ENCODE peak calls at places on chromosomes 11 and 22, in nine cellular contexts. One of them, this sample, is unnamed.

GRCh38 chr22:22802346-22802970 is 85.2 kb upstream of the IGLL5 start:
- DNase-seq in GM10248: peak
- DNase-seq in effector memory CD8-positive, alpha-beta T cell: peak
- DNase-seq in mesendoderm: peak
- DNase-seq in stimulated activated CD4-positive, alpha-beta T cell treated with anti-CD3 and anti-CD28 coated beads, Interleukin-12 subunit alpha, Interleukin-12 subunit beta, amount 100 ng/mL, for 4 hours: no peak
- DNase-seq in activated naive CD8-positive, alpha-beta T cell treated with anti-CD3 and anti-CD28 coated beads, Interleukin-2, amount 50 U/mL, for 24 hours: peak
- DNase-seq in cardiac muscle cell: peak
- DNase-seq in germinal center: peak
- DNase-seq in activated CD4-positive, alpha-beta T cell treated with anti-CD3 and anti-CD28 coated beads, Interleukin-2, amount 50 U/mL, for 1 hour: no peak
- DNase-seq in this sample: no peak

GRCh38 chr11:102798012-102798746 is at the start of gene MMP1:
- DNase-seq in activated naive CD8-positive, alpha-beta T cell treated with anti-CD3 and anti-CD28 coated beads, Interleukin-2, amount 50 U/mL, for 24 hours: no peak
- DNase-seq in germinal center: no peak
- DNase-seq in cardiac muscle cell: peak
- DNase-seq in mesendoderm: no peak
- DNase-seq in GM10248: no peak
- DNase-seq in stimulated activated CD4-positive, alpha-beta T cell treated with anti-CD3 and anti-CD28 coated beads, Interleukin-12 subunit alpha, Interleukin-12 subunit beta, amount 100 ng/mL, for 4 hours: no peak
- DNase-seq in effector memory CD8-positive, alpha-beta T cell: no peak
- DNase-seq in activated CD4-positive, alpha-beta T cell treated with anti-CD3 and anti-CD28 coated beads, Interleukin-2, amount 50 U/mL, for 1 hour: no peak
- DNase-seq in this sample: no peak

GRCh38 chr11:2210366-2211112 is 38.9 kb upstream of the TH start:
- DNase-seq in stimulated activated CD4-positive, alpha-beta T cell treated with anti-CD3 and anti-CD28 coated beads, Interleukin-12 subunit alpha, Interleukin-12 subunit beta, amount 100 ng/mL, for 4 hours: no peak
- DNase-seq in mesendoderm: no peak
- DNase-seq in effector memory CD8-positive, alpha-beta T cell: no peak
- DNase-seq in activated naive CD8-positive, alpha-beta T cell treated with anti-CD3 and anti-CD28 coated beads, Interleukin-2, amount 50 U/mL, for 24 hours: peak
- DNase-seq in GM10248: no peak
- DNase-seq in germinal center: no peak
- DNase-seq in cardiac muscle cell: no peak
- DNase-seq in activated CD4-positive, alpha-beta T cell treated with anti-CD3 and anti-CD28 coated beads, Interleukin-2, amount 50 U/mL, for 1 hour: no peak
- DNase-seq in this sample: peak

GRCh38 chr11:117579148-117579547 is 217.9 kb downstream of the DSCAML1 start:
- DNase-seq in GM10248: no peak
- DNase-seq in mesendoderm: no peak
- DNase-seq in activated naive CD8-positive, alpha-beta T cell treated with anti-CD3 and anti-CD28 coated beads, Interleukin-2, amount 50 U/mL, for 24 hours: no peak
- DNase-seq in effector memory CD8-positive, alpha-beta T cell: no peak
- DNase-seq in stimulated activated CD4-positive, alpha-beta T cell treated with anti-CD3 and anti-CD28 coated beads, Interleukin-12 subunit alpha, Interleukin-12 subunit beta, amount 100 ng/mL, for 4 hours: no peak
- DNase-seq in activated CD4-positive, alpha-beta T cell treated with anti-CD3 and anti-CD28 coated beads, Interleukin-2, amount 50 U/mL, for 1 hour: no peak
- DNase-seq in germinal center: no peak
- DNase-seq in cardiac muscle cell: no peak
- DNase-seq in this sample: no peak

GRCh38 chr11:128715691-128716153 is 21.9 kb downstream of the FLI1 start:
- DNase-seq in activated CD4-positive, alpha-beta T cell treated with anti-CD3 and anti-CD28 coated beads, Interleukin-2, amount 50 U/mL, for 1 hour: no peak
- DNase-seq in stimulated activated CD4-positive, alpha-beta T cell treated with anti-CD3 and anti-CD28 coated beads, Interleukin-12 subunit alpha, Interleukin-12 subunit beta, amount 100 ng/mL, for 4 hours: no peak
- DNase-seq in mesendoderm: peak
- DNase-seq in germinal center: no peak
- DNase-seq in cardiac muscle cell: peak
- DNase-seq in activated naive CD8-positive, alpha-beta T cell treated with anti-CD3 and anti-CD28 coated beads, Interleukin-2, amount 50 U/mL, for 24 hours: no peak
- DNase-seq in effector memory CD8-positive, alpha-beta T cell: no peak
- DNase-seq in GM10248: no peak
- DNase-seq in this sample: no peak

GRCh38 chr11:3971756-3972404 is 116.4 kb downstream of the STIM1 start:
- DNase-seq in activated naive CD8-positive, alpha-beta T cell treated with anti-CD3 and anti-CD28 coated beads, Interleukin-2, amount 50 U/mL, for 24 hours: no peak
- DNase-seq in mesendoderm: no peak
- DNase-seq in germinal center: no peak
- DNase-seq in activated CD4-positive, alpha-beta T cell treated with anti-CD3 and anti-CD28 coated beads, Interleukin-2, amount 50 U/mL, for 1 hour: no peak
- DNase-seq in cardiac muscle cell: peak
- DNase-seq in GM10248: no peak
- DNase-seq in effector memory CD8-positive, alpha-beta T cell: no peak
- DNase-seq in stimulated activated CD4-positive, alpha-beta T cell treated with anti-CD3 and anti-CD28 coated beads, Interleukin-12 subunit alpha, Interleukin-12 subunit beta, amount 100 ng/mL, for 4 hours: no peak
- DNase-seq in this sample: no peak

GRCh38 chr11:75474878-75475766 is 42.1 kb upstream of the KLHL35 start:
- DNase-seq in mesendoderm: peak
- DNase-seq in effector memory CD8-positive, alpha-beta T cell: peak
- DNase-seq in stimulated activated CD4-positive, alpha-beta T cell treated with anti-CD3 and anti-CD28 coated beads, Interleukin-12 subunit alpha, Interleukin-12 subunit beta, amount 100 ng/mL, for 4 hours: peak
- DNase-seq in activated CD4-positive, alpha-beta T cell treated with anti-CD3 and anti-CD28 coated beads, Interleukin-2, amount 50 U/mL, for 1 hour: peak
- DNase-seq in cardiac muscle cell: peak
- DNase-seq in GM10248: peak
- DNase-seq in activated naive CD8-positive, alpha-beta T cell treated with anti-CD3 and anti-CD28 coated beads, Interleukin-2, amount 50 U/mL, for 24 hours: peak
- DNase-seq in germinal center: peak
- DNase-seq in this sample: peak

GRCh38 chr11:64745219-64745522 is 1.2 kb upstream of the RASGRP2 start:
- DNase-seq in GM10248: peak
- DNase-seq in activated CD4-positive, alpha-beta T cell treated with anti-CD3 and anti-CD28 coated beads, Interleukin-2, amount 50 U/mL, for 1 hour: peak
- DNase-seq in germinal center: peak
- DNase-seq in activated naive CD8-positive, alpha-beta T cell treated with anti-CD3 and anti-CD28 coated beads, Interleukin-2, amount 50 U/mL, for 24 hours: peak
- DNase-seq in stimulated activated CD4-positive, alpha-beta T cell treated with anti-CD3 and anti-CD28 coated beads, Interleukin-12 subunit alpha, Interleukin-12 subunit beta, amount 100 ng/mL, for 4 hours: no peak
- DNase-seq in mesendoderm: no peak
- DNase-seq in effector memory CD8-positive, alpha-beta T cell: peak
- DNase-seq in cardiac muscle cell: no peak
- DNase-seq in this sample: peak

GRCh38 chr11:107017433-107018227 is 646 bp downstream of the GUCY1A2 start:
- DNase-seq in germinal center: peak
- DNase-seq in cardiac muscle cell: peak
- DNase-seq in GM10248: peak
- DNase-seq in stimulated activated CD4-positive, alpha-beta T cell treated with anti-CD3 and anti-CD28 coated beads, Interleukin-12 subunit alpha, Interleukin-12 subunit beta, amount 100 ng/mL, for 4 hours: no peak
- DNase-seq in mesendoderm: peak
- DNase-seq in effector memory CD8-positive, alpha-beta T cell: no peak
- DNase-seq in activated CD4-positive, alpha-beta T cell treated with anti-CD3 and anti-CD28 coated beads, Interleukin-2, amount 50 U/mL, for 1 hour: no peak
- DNase-seq in activated naive CD8-positive, alpha-beta T cell treated with anti-CD3 and anti-CD28 coated beads, Interleukin-2, amount 50 U/mL, for 24 hours: peak
- DNase-seq in this sample: peak

GRCh38 chr11:72203163-72203562 is 11.2 kb downstream of the FOLR1 start:
- DNase-seq in germinal center: no peak
- DNase-seq in GM10248: no peak
- DNase-seq in stimulated activated CD4-positive, alpha-beta T cell treated with anti-CD3 and anti-CD28 coated beads, Interleukin-12 subunit alpha, Interleukin-12 subunit beta, amount 100 ng/mL, for 4 hours: no peak
- DNase-seq in cardiac muscle cell: no peak
- DNase-seq in activated CD4-positive, alpha-beta T cell treated with anti-CD3 and anti-CD28 coated beads, Interleukin-2, amount 50 U/mL, for 1 hour: no peak
- DNase-seq in activated naive CD8-positive, alpha-beta T cell treated with anti-CD3 and anti-CD28 coated beads, Interleukin-2, amount 50 U/mL, for 24 hours: no peak
- DNase-seq in effector memory CD8-positive, alpha-beta T cell: no peak
- DNase-seq in mesendoderm: no peak
- DNase-seq in this sample: no peak

GRCh38 chr11:118921121-118921928 is 4.4 kb downstream of the BCL9L start:
- DNase-seq in stimulated activated CD4-positive, alpha-beta T cell treated with anti-CD3 and anti-CD28 coated beads, Interleukin-12 subunit alpha, Interleukin-12 subunit beta, amount 100 ng/mL, for 4 hours: no peak
- DNase-seq in cardiac muscle cell: peak
- DNase-seq in activated CD4-positive, alpha-beta T cell treated with anti-CD3 and anti-CD28 coated beads, Interleukin-2, amount 50 U/mL, for 1 hour: no peak
- DNase-seq in activated naive CD8-positive, alpha-beta T cell treated with anti-CD3 and anti-CD28 coated beads, Interleukin-2, amount 50 U/mL, for 24 hours: no peak
- DNase-seq in mesendoderm: peak
- DNase-seq in effector memory CD8-positive, alpha-beta T cell: no peak
- DNase-seq in GM10248: no peak
- DNase-seq in germinal center: no peak
- DNase-seq in this sample: peak

GRCh38 chr11:67642148-67642475 is 2.5 kb upstream of the TBX10 start:
- DNase-seq in activated CD4-positive, alpha-beta T cell treated with anti-CD3 and anti-CD28 coated beads, Interleukin-2, amount 50 U/mL, for 1 hour: no peak
- DNase-seq in cardiac muscle cell: no peak
- DNase-seq in stimulated activated CD4-positive, alpha-beta T cell treated with anti-CD3 and anti-CD28 coated beads, Interleukin-12 subunit alpha, Interleukin-12 subunit beta, amount 100 ng/mL, for 4 hours: no peak
- DNase-seq in effector memory CD8-positive, alpha-beta T cell: no peak
- DNase-seq in GM10248: no peak
- DNase-seq in germinal center: no peak
- DNase-seq in mesendoderm: no peak
- DNase-seq in activated naive CD8-positive, alpha-beta T cell treated with anti-CD3 and anti-CD28 coated beads, Interleukin-2, amount 50 U/mL, for 24 hours: no peak
- DNase-seq in this sample: no peak

GRCh38 chr11:2553886-2554285 is 109.1 kb downstream of the KCNQ1 start:
- DNase-seq in effector memory CD8-positive, alpha-beta T cell: no peak
- DNase-seq in GM10248: no peak
- DNase-seq in mesendoderm: no peak
- DNase-seq in stimulated activated CD4-positive, alpha-beta T cell treated with anti-CD3 and anti-CD28 coated beads, Interleukin-12 subunit alpha, Interleukin-12 subunit beta, amount 100 ng/mL, for 4 hours: no peak
- DNase-seq in cardiac muscle cell: no peak
- DNase-seq in activated naive CD8-positive, alpha-beta T cell treated with anti-CD3 and anti-CD28 coated beads, Interleukin-2, amount 50 U/mL, for 24 hours: no peak
- DNase-seq in germinal center: no peak
- DNase-seq in activated CD4-positive, alpha-beta T cell treated with anti-CD3 and anti-CD28 coated beads, Interleukin-2, amount 50 U/mL, for 1 hour: no peak
- DNase-seq in this sample: no peak

GRCh38 chr11:120814531-120815259 is 209.2 kb upstream of the TBCEL start:
- DNase-seq in stimulated activated CD4-positive, alpha-beta T cell treated with anti-CD3 and anti-CD28 coated beads, Interleukin-12 subunit alpha, Interleukin-12 subunit beta, amount 100 ng/mL, for 4 hours: no peak
- DNase-seq in cardiac muscle cell: no peak
- DNase-seq in germinal center: no peak
- DNase-seq in activated naive CD8-positive, alpha-beta T cell treated with anti-CD3 and anti-CD28 coated beads, Interleukin-2, amount 50 U/mL, for 24 hours: no peak
- DNase-seq in mesendoderm: no peak
- DNase-seq in effector memory CD8-positive, alpha-beta T cell: no peak
- DNase-seq in activated CD4-positive, alpha-beta T cell treated with anti-CD3 and anti-CD28 coated beads, Interleukin-2, amount 50 U/mL, for 1 hour: no peak
- DNase-seq in GM10248: no peak
- DNase-seq in this sample: no peak

GRCh38 chr11:88508558-88508807 is 170.9 kb upstream of the CTSC start:
- DNase-seq in GM10248: no peak
- DNase-seq in activated CD4-positive, alpha-beta T cell treated with anti-CD3 and anti-CD28 coated beads, Interleukin-2, amount 50 U/mL, for 1 hour: no peak
- DNase-seq in effector memory CD8-positive, alpha-beta T cell: no peak
- DNase-seq in stimulated activated CD4-positive, alpha-beta T cell treated with anti-CD3 and anti-CD28 coated beads, Interleukin-12 subunit alpha, Interleukin-12 subunit beta, amount 100 ng/mL, for 4 hours: no peak
- DNase-seq in activated naive CD8-positive, alpha-beta T cell treated with anti-CD3 and anti-CD28 coated beads, Interleukin-2, amount 50 U/mL, for 24 hours: no peak
- DNase-seq in germinal center: no peak
- DNase-seq in cardiac muscle cell: no peak
- DNase-seq in mesendoderm: no peak
- DNase-seq in this sample: no peak

GRCh38 chr11:68049509-68050370 is 10.9 kb downstream of the TCIRG1 start:
- DNase-seq in activated naive CD8-positive, alpha-beta T cell treated with anti-CD3 and anti-CD28 coated beads, Interleukin-2, amount 50 U/mL, for 24 hours: no peak
- DNase-seq in stimulated activated CD4-positive, alpha-beta T cell treated with anti-CD3 and anti-CD28 coated beads, Interleukin-12 subunit alpha, Interleukin-12 subunit beta, amount 100 ng/mL, for 4 hours: no peak
- DNase-seq in effector memory CD8-positive, alpha-beta T cell: no peak
- DNase-seq in GM10248: no peak
- DNase-seq in germinal center: no peak
- DNase-seq in activated CD4-positive, alpha-beta T cell treated with anti-CD3 and anti-CD28 coated beads, Interleukin-2, amount 50 U/mL, for 1 hour: no peak
- DNase-seq in cardiac muscle cell: no peak
- DNase-seq in mesendoderm: no peak
- DNase-seq in this sample: no peak

GRCh38 chr11:97722065-97722464 is 1298.7 kb upstream of the CNTN5 start:
- DNase-seq in activated naive CD8-positive, alpha-beta T cell treated with anti-CD3 and anti-CD28 coated beads, Interleukin-2, amount 50 U/mL, for 24 hours: no peak
- DNase-seq in GM10248: no peak
- DNase-seq in germinal center: no peak
- DNase-seq in activated CD4-positive, alpha-beta T cell treated with anti-CD3 and anti-CD28 coated beads, Interleukin-2, amount 50 U/mL, for 1 hour: no peak
- DNase-seq in cardiac muscle cell: peak
- DNase-seq in effector memory CD8-positive, alpha-beta T cell: no peak
- DNase-seq in mesendoderm: peak
- DNase-seq in stimulated activated CD4-positive, alpha-beta T cell treated with anti-CD3 and anti-CD28 coated beads, Interleukin-12 subunit alpha, Interleukin-12 subunit beta, amount 100 ng/mL, for 4 hours: no peak
- DNase-seq in this sample: no peak